ENCODE peak calls at places on chromosomes 4 and X, in four cellular contexts. B is H9, S is endodermal cell, K is fibroblast of lung. R is an unnamed sample.

GRCh38 chr4:24322986-24323385 is 261.4 kb downstream of the DHX15 start:
- DNase-seq in B (no peak), S (no peak), K (peak), R (no peak)

GRCh38 chr4:144750348-144750747 is 104.4 kb downstream of the HHIP start:
- DNase-seq in B (no peak), S (no peak), K (no peak), R (no peak)

GRCh38 chrX:129781134-129782014 is 1.6 kb downstream of the SASH3 start:
- DNase-seq in B (no peak), S (peak), K (no peak), R (peak)

GRCh38 chr4:40749717-40750460 is at the start of gene NSUN7:
- DNase-seq in B (peak), S (peak), K (peak), R (peak)

GRCh38 chr4:107654694-107655093 is 65.3 kb downstream of the PAPSS1 start:
- DNase-seq in B (no peak), S (peak), K (peak), R (no peak)

GRCh38 chr4:182449186-182449880 is 206.1 kb downstream of the TENM3 start:
- DNase-seq in B (peak), S (no peak), K (peak), R (no peak)

GRCh38 chrX:85084770-85085393 is 81.2 kb downstream of the APOOL start:
- DNase-seq in B (no peak), S (peak), K (peak), R (no peak)

GRCh38 chr4:113957961-113958360 is 21.5 kb downstream of the ARSJ start:
- DNase-seq in B (no peak), S (no peak), K (no peak), R (no peak)

GRCh38 chrX:41616935-41617334 is 71.8 kb upstream of the GPR34 start:
- DNase-seq in B (no peak), S (peak), K (no peak), R (no peak)

GRCh38 chr4:13766722-13767495 is 139.4 kb upstream of the BOD1L1 start:
- DNase-seq in B (no peak), S (no peak), K (no peak), R (no peak)

GRCh38 chr4:142402156-142402555 is 443.9 kb downstream of the INPP4B start:
- DNase-seq in B (no peak), S (no peak), K (peak), R (no peak)

GRCh38 chrX:11770320-11770719 is 12.3 kb downstream of the MSL3 start:
- DNase-seq in B (peak), S (peak), K (peak), R (no peak)

GRCh38 chr4:71229477-71230257 is 109.2 kb upstream of the SLC4A4 start:
- DNase-seq in B (peak), S (peak), K (peak), R (peak)

GRCh38 chr4:152581536-152582160 is 45.8 kb upstream of the FBXW7 start:
- DNase-seq in B (no peak), S (peak), K (no peak), R (no peak)

GRCh38 chr4:133483600-133484246 is 334.6 kb downstream of the PCDH10 start:
- DNase-seq in B (no peak), S (peak), K (peak), R (no peak)

GRCh38 chrX:16143968-16144367 is 20.6 kb downstream of the GRPR start:
- DNase-seq in B (no peak), S (no peak), K (peak), R (no peak)

GRCh38 chr4:56910172-56910967 is 2.7 kb downstream of the REST start:
- DNase-seq in B (no peak), S (no peak), K (peak), R (no peak)

GRCh38 chr4:155376387-155377268 is at the start of gene MAP9:
- DNase-seq in B (peak), S (peak), K (peak), R (peak)
- TF ChIP-seq CTCF in B (no peak), S (no peak), K (no peak), R (no peak)

GRCh38 chrX:119790977-119791436 is 423 bp downstream of the RPL39 start:
- DNase-seq in B (no peak), S (peak), K (peak), R (peak)
- H3K27ac ChIP-seq in B (peak), S (peak), K (peak), R (peak)

GRCh38 chrX:54182194-54182863 is 725 bp downstream of the FAM120C start:
- DNase-seq in B (peak), S (peak), K (peak), R (peak)

GRCh38 chrX:54180403-54180802 is 2.7 kb downstream of the FAM120C start:
- DNase-seq in B (no peak), S (no peak), K (peak), R (no peak)

GRCh38 chrX:54173791-54174190 is 9.3 kb downstream of the FAM120C start:
- DNase-seq in B (no peak), S (no peak), K (no peak), R (no peak)

GRCh38 chrX:54181196-54181953 is 1.7 kb downstream of the FAM120C start:
- DNase-seq in B (no peak), S (no peak), K (peak), R (no peak)

GRCh38 chrX:54178100-54178940 is 4.7 kb downstream of the FAM120C start:
- DNase-seq in B (no peak), S (no peak), K (peak), R (no peak)
- H3K9ac ChIP-seq in B (no peak), S (no peak), K (no peak), R (no peak)

GRCh38 chr4:87493147-87493546 is 36.0 kb downstream of the SPARCL1 start:
- DNase-seq in B (no peak), S (no peak), K (no peak), R (no peak)
- TF ChIP-seq CTCF in B (no peak), S (no peak), K (no peak), R (no peak)